ENCODE peak calls at places on chromosome 6, in four cellular contexts. N is WTC11, B is Caco-2, U is astrocyte of the spinal cord. Y is an unnamed sample.

GRCh38 chr6:161139766-161140553 is 133.9 kb downstream of the AGPAT4 start:
- DNase-seq in N (no peak), U (no peak), B (peak), Y (no peak)

GRCh38 chr6:129069006-129069405 is 186.1 kb downstream of the LAMA2 start:
- DNase-seq in N (no peak), U (peak), B (no peak), Y (peak)

GRCh38 chr6:138986578-138986977 is 1.5 kb downstream of the REPS1 start:
- DNase-seq in B (no peak), U (peak), N (no peak), Y (peak)

GRCh38 chr6:161829186-161829794 is 555.4 kb upstream of the AGPAT4 start:
- DNase-seq in B (no peak), U (peak), N (no peak), Y (no peak)

GRCh38 chr6:149140137-149140909 is 177.2 kb upstream of the TAB2 start:
- DNase-seq in B (no peak), U (no peak), N (no peak), Y (peak)

GRCh38 chr6:3711776-3712175 is 39.7 kb downstream of the PXDC1 start:
- DNase-seq in N (no peak), U (no peak), B (no peak), Y (no peak)

GRCh38 chr6:127367023-127367375 is 23.6 kb upstream of the ECHDC1 start:
- DNase-seq in B (no peak), U (peak), N (no peak), Y (peak)

GRCh38 chr6:169589293-169589692 is 112.5 kb downstream of the WDR27 start:
- DNase-seq in U (peak), N (no peak), B (no peak), Y (peak)

GRCh38 chr6:99592900-99593299 is 13.7 kb upstream of the PRDM13 start:
- DNase-seq in N (no peak), B (no peak), U (no peak), Y (peak)

GRCh38 chr6:17491416-17492142 is 98.2 kb downstream of the CAP2 start:
- DNase-seq in B (no peak), N (no peak), U (no peak), Y (no peak)

GRCh38 chr6:113930183-113930582 is 40.8 kb downstream of the HDAC2 start:
- DNase-seq in U (no peak), N (no peak), B (no peak), Y (no peak)

GRCh38 chr6:31659649-31660223 is 842 bp downstream of the C6orf47 start:
- DNase-seq in N (no peak), U (no peak), B (no peak), Y (peak)

GRCh38 chr6:168582581-168582981 is 141.6 kb downstream of the SMOC2 start:
- DNase-seq in U (no peak), B (no peak), N (no peak), Y (no peak)

GRCh38 chr6:37106982-37107453 is 62.9 kb upstream of the PIM1 start:
- DNase-seq in B (no peak), N (no peak), U (no peak), Y (no peak)

GRCh38 chr6:21942910-21943309 is 349.4 kb downstream of the SOX4 start:
- DNase-seq in B (no peak), U (peak), N (no peak), Y (no peak)

GRCh38 chr6:1176595-1176994 is 135.3 kb upstream of the FOXQ1 start:
- DNase-seq in N (no peak), U (no peak), B (no peak), Y (no peak)

GRCh38 chr6:2542858-2543218 is 207.9 kb downstream of the MYLK4 start:
- DNase-seq in U (peak), N (no peak), B (peak), Y (peak)

GRCh38 chr6:131381694-131382093 is 191.3 kb upstream of the ARG1 start:
- DNase-seq in N (no peak), U (no peak), B (no peak), Y (peak)

GRCh38 chr6:12957321-12958051 is 240.9 kb downstream of the PHACTR1 start:
- DNase-seq in B (no peak), N (peak), U (peak), Y (peak)

GRCh38 chr6:170180671-170181337 is 110.1 kb downstream of the DLL1 start:
- DNase-seq in N (no peak), B (no peak), U (no peak), Y (no peak)

GRCh38 chr6:46419576-46420002 is 71.7 kb downstream of the RCAN2 start:
- DNase-seq in U (peak), B (peak), N (peak), Y (peak)

GRCh38 chr6:149031545-149032317 is 284.9 kb downstream of the UST start:
- DNase-seq in B (no peak), U (peak), N (no peak), Y (peak)

GRCh38 chr6:164379786-164380185 is 929.6 kb downstream of the C6orf118 start:
- DNase-seq in B (no peak), N (no peak), U (peak), Y (no peak)

GRCh38 chr6:133243723-133244122 is 2.6 kb downstream of the EYA4 start:
- DNase-seq in B (no peak), N (no peak), U (peak), Y (no peak)

GRCh38 chr6:51432481-51432880 is 613.8 kb downstream of the TFAP2B start:
- DNase-seq in B (no peak), N (no peak), U (no peak), Y (no peak)

GRCh38 chr6:51430610-51431009 is 611.9 kb downstream of the TFAP2B start:
- DNase-seq in U (no peak), B (no peak), N (no peak), Y (no peak)

DNA sequence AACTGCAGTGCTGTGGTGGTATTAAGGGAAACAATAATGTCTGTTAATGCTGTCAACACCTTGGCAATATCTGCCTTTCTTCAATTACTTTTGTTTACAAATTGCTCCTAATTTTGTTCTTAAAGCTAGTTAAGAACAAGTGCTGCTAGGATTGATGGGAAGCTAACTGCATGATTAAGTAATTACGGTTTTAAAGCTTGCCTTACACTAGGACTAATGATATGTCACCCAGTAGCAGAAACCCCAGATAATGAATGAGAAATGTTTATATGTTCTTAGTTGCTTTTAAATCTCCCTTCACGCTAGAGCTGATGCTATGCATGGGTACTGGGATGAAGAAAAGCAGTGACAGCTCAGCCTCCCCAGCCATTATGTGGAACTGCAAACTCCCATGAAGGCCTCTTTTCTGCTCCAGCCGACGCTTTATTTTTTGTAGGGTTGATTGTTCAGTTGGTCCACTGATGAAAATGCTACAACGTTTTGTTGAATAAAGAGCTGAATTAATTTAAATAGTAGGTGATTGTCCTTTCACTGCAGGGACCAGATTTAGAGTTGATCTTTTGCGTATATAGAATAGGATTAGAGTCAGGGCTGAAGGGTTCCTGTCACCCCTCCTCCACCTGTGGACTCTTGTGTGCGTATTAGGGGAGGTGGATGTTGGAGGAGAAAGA is 610.5 kb downstream of the TFAP2B start:
- DNase-seq in U (no peak), N (no peak), B (no peak), Y (no peak)
- TF ChIP-seq CTCF in U (no peak), N (no peak), B (no peak), Y (no peak)

GRCh38 chr6:119328866-119329806 is 20.4 kb downstream of the MAN1A1 start:
- DNase-seq in N (no peak), U (no peak), B (no peak), Y (no peak)
- TF ChIP-seq CTCF in N (no peak), U (no peak), B (no peak), Y (no peak)

GRCh38 chr6:26408828-26409730 is 7.0 kb downstream of the BTN3A1 start:
- DNase-seq in B (no peak), U (no peak), N (peak), Y (no peak)
- TF ChIP-seq CTCF in B (no peak), U (no peak), N (no peak), Y (no peak)

GRCh38 chr6:165925474-165926156 is 242.0 kb downstream of the TBXT start:
- DNase-seq in B (no peak), N (no peak), U (no peak), Y (peak)
- TF ChIP-seq CTCF in B (no peak), N (no peak), U (no peak), Y (no peak)

DNA sequence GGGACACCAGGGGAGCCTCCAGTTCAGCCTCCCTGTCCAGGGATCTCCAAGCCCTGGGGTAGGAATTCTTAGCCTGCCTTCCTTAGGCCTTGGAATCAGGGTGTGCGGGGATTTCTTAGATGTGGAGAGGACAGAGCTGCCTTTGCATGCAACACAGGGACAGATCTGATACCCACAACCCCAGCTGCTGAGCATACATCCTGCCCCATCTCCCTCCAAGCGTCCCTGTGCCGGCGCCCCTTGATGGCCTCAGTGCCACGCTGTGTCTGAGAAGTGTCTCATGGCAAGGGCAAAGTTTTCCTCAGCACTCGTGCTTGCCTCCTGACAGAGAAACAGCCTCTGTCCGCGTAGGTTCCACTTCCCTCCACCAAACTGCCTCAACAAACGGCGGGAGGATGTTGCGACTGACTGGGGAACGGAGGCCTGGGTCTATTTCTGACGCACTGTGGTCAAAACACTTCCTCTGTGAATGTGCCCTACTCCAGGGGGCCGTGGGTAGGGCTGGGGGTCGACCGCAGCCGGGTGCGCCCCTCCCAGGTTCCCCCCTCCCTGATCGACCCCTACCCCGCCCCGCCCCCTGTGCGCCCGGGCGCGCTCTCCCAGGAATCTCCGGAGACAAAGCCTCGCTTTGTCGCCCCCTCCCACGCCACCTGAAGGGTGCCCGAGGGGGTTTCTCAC is 950 bp downstream of the MICAL1 start:
- DNase-seq in N (no peak), U (peak), B (no peak), Y (peak)
- TF ChIP-seq CTCF in N (no peak), U (no peak), B (no peak), Y (no peak)

GRCh38 chr6:136627191-136627590 is 77.0 kb upstream of the MAP7 start:
- DNase-seq in U (no peak), N (no peak), B (no peak), Y (no peak)
- TF ChIP-seq CTCF in U (no peak), N (no peak), B (no peak), Y (no peak)

GRCh38 chr6:5079692-5080091 is 5.4 kb upstream of the PPP1R3G start:
- DNase-seq in U (no peak), N (no peak), B (no peak), Y (no peak)

GRCh38 chr6:5080574-5080973 is 4.6 kb upstream of the PPP1R3G start:
- DNase-seq in N (no peak), U (no peak), B (no peak), Y (no peak)

GRCh38 chr6:5081182-5081581 is 4.0 kb upstream of the PPP1R3G start:
- DNase-seq in B (no peak), U (no peak), N (no peak), Y (no peak)

GRCh38 chr6:5076931-5077330 is 8.2 kb upstream of the PPP1R3G start:
- DNase-seq in B (no peak), N (no peak), U (no peak), Y (no peak)

GRCh38 chr6:5078121-5078695 is 6.9 kb upstream of the PPP1R3G start:
- DNase-seq in B (no peak), U (no peak), N (no peak), Y (no peak)
- TF ChIP-seq CTCF in B (peak), U (peak), N (no peak), Y (peak)

GRCh38 chr6:56845027-56845426 is 109.9 kb upstream of the BEND6 start:
- DNase-seq in N (no peak), B (no peak), U (no peak), Y (no peak)

GRCh38 chr6:56841751-56842150 is 113.2 kb upstream of the BEND6 start:
- DNase-seq in U (no peak), B (no peak), N (no peak), Y (no peak)

GRCh38 chr6:56842602-56843475 is 112.1 kb upstream of the BEND6 start:
- DNase-seq in N (peak), B (peak), U (peak), Y (peak)

GRCh38 chr6:56841372-56841749 is 113.5 kb upstream of the BEND6 start:
- DNase-seq in U (no peak), N (no peak), B (no peak), Y (no peak)

DNA sequence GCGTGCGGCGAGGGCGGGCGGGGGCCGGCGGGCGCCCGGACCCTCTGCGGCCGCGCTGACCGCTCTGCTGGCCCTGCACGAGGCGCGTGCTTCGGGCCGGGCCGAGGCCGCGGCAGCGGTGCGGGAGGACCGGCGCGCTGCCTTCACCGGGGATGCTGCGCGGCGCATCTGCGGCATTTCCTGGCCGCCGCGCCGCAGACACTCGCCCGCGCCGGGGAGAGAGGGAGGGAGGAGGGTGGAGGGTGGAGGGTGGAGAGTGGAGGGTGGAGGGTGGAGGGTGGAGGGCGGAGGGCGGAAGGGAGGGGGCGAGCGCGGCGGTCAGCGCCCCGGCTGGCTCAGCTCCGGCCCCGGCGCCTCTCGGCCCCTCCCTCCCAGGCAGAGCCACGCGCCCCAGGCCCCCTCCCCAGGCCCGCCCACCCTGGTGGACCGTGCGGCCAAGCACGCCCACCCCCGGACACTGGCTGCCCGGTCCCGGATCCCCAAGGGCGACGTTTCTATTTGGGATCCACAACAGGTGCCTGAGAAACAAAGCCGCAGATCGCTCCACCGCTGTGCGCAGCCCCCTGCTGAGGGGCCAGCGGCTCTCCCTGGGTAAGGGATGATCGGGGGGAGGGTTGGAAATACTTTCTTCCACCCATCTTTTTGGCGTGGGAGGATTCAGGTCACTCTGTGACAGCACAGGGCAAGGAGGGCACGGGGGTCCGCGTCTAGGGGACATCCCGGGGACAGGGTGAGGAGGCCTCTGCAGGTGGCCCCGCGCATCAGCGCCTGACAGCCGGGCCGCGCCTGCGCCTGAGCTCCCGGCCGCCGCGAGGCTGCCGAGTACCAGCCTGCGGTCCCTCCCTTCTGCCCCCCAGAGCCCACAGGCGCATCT is 111.2 kb upstream of the BEND6 start:
- DNase-seq in N (peak), U (peak), B (peak), Y (peak)
- TF ChIP-seq CTCF in N (no peak), U (peak), B (peak), Y (peak)

GRCh38 chr6:15901141-15902115 is 227.5 kb upstream of the MYLIP start:
- DNase-seq in U (no peak), N (no peak), B (peak), Y (no peak)
- TF ChIP-seq CTCF in U (no peak), N (no peak), B (no peak), Y (no peak)

Y was measured in choroid plexus epithelial cell.